ENCODE peak calls at places on chromosomes 1 and 21, in seven cellular contexts. One of them, this sample, is unnamed.

GRCh38 chr1:93447481-93448291 is at the start of gene FNBP1L:
- DNase-seq in COR-L47: peak; percentile 90
- DNase-seq in HL-60: peak; percentile 29
- DNase-seq in stimulated activated naive CD4-positive, alpha-beta T cell: peak; percentile 51
- DNase-seq in ecto neural progenitor cell: peak; percentile 94
- DNase-seq in WTC11: peak; percentile 83
- DNase-seq in amniotic epithelial cell: peak; percentile 52
- DNase-seq in this sample: no peak

GRCh38 chr1:74772945-74773344 is 40.0 kb downstream of the TYW3 start:
- DNase-seq in COR-L47: no peak
- DNase-seq in HL-60: no peak
- DNase-seq in stimulated activated naive CD4-positive, alpha-beta T cell: no peak
- DNase-seq in ecto neural progenitor cell: no peak
- DNase-seq in WTC11: no peak
- DNase-seq in amniotic epithelial cell: peak; percentile 50
- DNase-seq in this sample: peak; percentile 48

GRCh38 chr1:19452221-19452663 is 33.1 kb downstream of the CAPZB start:
- DNase-seq in COR-L47: no peak
- DNase-seq in HL-60: no peak
- DNase-seq in stimulated activated naive CD4-positive, alpha-beta T cell: no peak
- DNase-seq in ecto neural progenitor cell: no peak
- DNase-seq in WTC11: no peak
- DNase-seq in amniotic epithelial cell: no peak
- DNase-seq in this sample: no peak

GRCh38 chr1:41399148-41399795 is 38.0 kb downstream of the FOXO6 start:
- DNase-seq in COR-L47: no peak
- DNase-seq in HL-60: no peak
- DNase-seq in stimulated activated naive CD4-positive, alpha-beta T cell: no peak
- DNase-seq in ecto neural progenitor cell: no peak
- DNase-seq in WTC11: no peak
- DNase-seq in amniotic epithelial cell: no peak
- DNase-seq in this sample: no peak

GRCh38 chr1:183209533-183210158 is 23.6 kb downstream of the LAMC2 start:
- DNase-seq in COR-L47: no peak
- DNase-seq in HL-60: no peak
- DNase-seq in stimulated activated naive CD4-positive, alpha-beta T cell: no peak
- DNase-seq in ecto neural progenitor cell: no peak
- DNase-seq in WTC11: no peak
- DNase-seq in amniotic epithelial cell: peak; percentile 92
- DNase-seq in this sample: peak; percentile 36

GRCh38 chr1:198880397-198880796 is 241.6 kb downstream of the PTPRC start:
- DNase-seq in COR-L47: no peak
- DNase-seq in HL-60: no peak
- DNase-seq in stimulated activated naive CD4-positive, alpha-beta T cell: no peak
- DNase-seq in ecto neural progenitor cell: no peak
- DNase-seq in WTC11: no peak
- DNase-seq in amniotic epithelial cell: peak; percentile 89
- DNase-seq in this sample: no peak

GRCh38 chr21:18522181-18522771 is 118.7 kb upstream of the TMPRSS15 start:
- DNase-seq in COR-L47: peak; percentile 67
- DNase-seq in HL-60: no peak
- DNase-seq in stimulated activated naive CD4-positive, alpha-beta T cell: no peak
- DNase-seq in ecto neural progenitor cell: no peak
- DNase-seq in WTC11: no peak
- DNase-seq in amniotic epithelial cell: peak; percentile 21
- DNase-seq in this sample: no peak

GRCh38 chr1:63713627-63714481 is 60.0 kb upstream of the ROR1 start:
- DNase-seq in COR-L47: no peak
- DNase-seq in HL-60: no peak
- DNase-seq in stimulated activated naive CD4-positive, alpha-beta T cell: no peak
- DNase-seq in ecto neural progenitor cell: no peak
- DNase-seq in WTC11: no peak
- DNase-seq in amniotic epithelial cell: peak; percentile 60
- DNase-seq in this sample: peak; percentile 50

GRCh38 chr1:145999321-146000024 is 3.1 kb upstream of the TXNIP start:
- DNase-seq in COR-L47: peak; percentile 67
- DNase-seq in HL-60: no peak
- DNase-seq in stimulated activated naive CD4-positive, alpha-beta T cell: peak; percentile 66
- DNase-seq in ecto neural progenitor cell: no peak
- DNase-seq in WTC11: no peak
- DNase-seq in amniotic epithelial cell: peak; percentile 15
- DNase-seq in this sample: no peak

GRCh38 chr1:184060316-184060715 is 8.8 kb downstream of the TSEN15 start:
- DNase-seq in COR-L47: no peak
- DNase-seq in HL-60: no peak
- DNase-seq in stimulated activated naive CD4-positive, alpha-beta T cell: no peak
- DNase-seq in ecto neural progenitor cell: no peak
- DNase-seq in WTC11: no peak
- DNase-seq in amniotic epithelial cell: peak; percentile 66
- DNase-seq in this sample: no peak

GRCh38 chr1:207908112-207908734 is 2.7 kb downstream of the CD34 start:
- DNase-seq in COR-L47: no peak
- DNase-seq in HL-60: peak; percentile 26
- DNase-seq in stimulated activated naive CD4-positive, alpha-beta T cell: no peak
- DNase-seq in ecto neural progenitor cell: no peak
- DNase-seq in WTC11: no peak
- DNase-seq in amniotic epithelial cell: no peak
- DNase-seq in this sample: no peak

GRCh38 chr1:83546863-83547262 is 452.1 kb downstream of the TTLL7 start:
- DNase-seq in COR-L47: no peak
- DNase-seq in HL-60: no peak
- DNase-seq in stimulated activated naive CD4-positive, alpha-beta T cell: no peak
- DNase-seq in ecto neural progenitor cell: no peak
- DNase-seq in WTC11: no peak
- DNase-seq in amniotic epithelial cell: no peak
- DNase-seq in this sample: peak; percentile 22

GRCh38 chr1:111738436-111739221 is 566 bp downstream of the INKA2 start:
- DNase-seq in COR-L47: peak; percentile 83
- DNase-seq in HL-60: peak; percentile 45
- DNase-seq in stimulated activated naive CD4-positive, alpha-beta T cell: peak; percentile 30
- DNase-seq in ecto neural progenitor cell: peak; percentile 82
- DNase-seq in WTC11: peak; percentile 75
- DNase-seq in amniotic epithelial cell: peak; percentile 65
- DNase-seq in this sample: no peak

GRCh38 chr1:241998412-241998921 is 431 bp downstream of the MAP1LC3C start:
- DNase-seq in COR-L47: no peak
- DNase-seq in HL-60: peak; percentile 46
- DNase-seq in stimulated activated naive CD4-positive, alpha-beta T cell: peak; percentile 41
- DNase-seq in ecto neural progenitor cell: peak; percentile 77
- DNase-seq in WTC11: peak; percentile 80
- DNase-seq in amniotic epithelial cell: peak; percentile 57
- DNase-seq in this sample: no peak

GRCh38 chr1:32426489-32427255 is 32.4 kb upstream of the BSDC1 start:
- DNase-seq in COR-L47: no peak
- DNase-seq in HL-60: no peak
- DNase-seq in stimulated activated naive CD4-positive, alpha-beta T cell: no peak
- DNase-seq in ecto neural progenitor cell: peak; percentile 64
- DNase-seq in WTC11: peak; percentile 28
- DNase-seq in amniotic epithelial cell: no peak
- DNase-seq in this sample: no peak